ENCODE peak calls at places on chromosomes 11 and 22, in six cellular contexts. One of them, this sample, is unnamed.

GRCh38 chr11:1837171-1838076 is 1.4 kb upstream of the TNNI2 start:
- DNase-seq in upper lobe of left lung: peak; percentile 59
- DNase-seq in tibial artery: no peak
- DNase-seq in kidney: peak; percentile 86
- DNase-seq in OCI-LY7: peak; percentile 88
- DNase-seq in mammary epithelial cell: no peak
- DNase-seq in this sample: no peak

GRCh38 chr22:27630754-27631153 is 170.8 kb downstream of the MN1 start:
- DNase-seq in upper lobe of left lung: no peak
- DNase-seq in tibial artery: no peak
- DNase-seq in kidney: no peak
- DNase-seq in OCI-LY7: no peak
- DNase-seq in mammary epithelial cell: no peak
- DNase-seq in this sample: no peak

GRCh38 chr22:33842006-33842354 is 78.3 kb downstream of the LARGE1 start:
- DNase-seq in upper lobe of left lung: no peak
- DNase-seq in tibial artery: no peak
- DNase-seq in kidney: no peak
- DNase-seq in OCI-LY7: peak; percentile 78
- DNase-seq in mammary epithelial cell: no peak
- DNase-seq in this sample: no peak

GRCh38 chr11:69450064-69450856 is 31.2 kb upstream of the LINC01488 start:
- DNase-seq in upper lobe of left lung: no peak
- DNase-seq in tibial artery: no peak
- DNase-seq in kidney: peak; percentile 74
- DNase-seq in OCI-LY7: no peak
- DNase-seq in mammary epithelial cell: no peak
- DNase-seq in this sample: no peak

GRCh38 chr11:122139595-122139866 is 23.5 kb upstream of the BLID start:
- DNase-seq in upper lobe of left lung: no peak
- DNase-seq in tibial artery: no peak
- DNase-seq in kidney: no peak
- DNase-seq in OCI-LY7: no peak
- DNase-seq in mammary epithelial cell: no peak
- DNase-seq in this sample: no peak

GRCh38 chr11:69700278-69701140 is 3.3 kb downstream of the FGF19 start:
- DNase-seq in upper lobe of left lung: peak; percentile 72
- DNase-seq in tibial artery: peak; percentile 59
- DNase-seq in kidney: peak; percentile 92
- DNase-seq in OCI-LY7: no peak
- DNase-seq in mammary epithelial cell: no peak
- DNase-seq in this sample: no peak

GRCh38 chr11:62497132-62497915 is 49.3 kb downstream of the AHNAK start:
- DNase-seq in upper lobe of left lung: peak; percentile 28
- DNase-seq in tibial artery: no peak
- DNase-seq in kidney: no peak
- DNase-seq in OCI-LY7: peak; percentile 26
- DNase-seq in mammary epithelial cell: peak; percentile 84
- DNase-seq in this sample: no peak

GRCh38 chr11:79026803-79027445 is 413.9 kb downstream of the TENM4 start:
- DNase-seq in upper lobe of left lung: no peak
- DNase-seq in tibial artery: no peak
- DNase-seq in kidney: no peak
- DNase-seq in OCI-LY7: no peak
- DNase-seq in mammary epithelial cell: no peak
- DNase-seq in this sample: no peak

GRCh38 chr11:108606495-108607160 is 13.1 kb upstream of the EXPH5 start:
- DNase-seq in upper lobe of left lung: no peak
- DNase-seq in tibial artery: no peak
- DNase-seq in kidney: no peak
- DNase-seq in OCI-LY7: no peak
- DNase-seq in mammary epithelial cell: peak; percentile 71
- DNase-seq in this sample: no peak

GRCh38 chr22:30314918-30315317 is 11.8 kb downstream of the TBC1D10A start:
- DNase-seq in upper lobe of left lung: no peak
- DNase-seq in tibial artery: no peak
- DNase-seq in kidney: no peak
- DNase-seq in OCI-LY7: no peak
- DNase-seq in mammary epithelial cell: peak; percentile 75
- DNase-seq in this sample: no peak

GRCh38 chr11:9758676-9759518 is 95.0 kb downstream of the SWAP70 start:
- DNase-seq in upper lobe of left lung: peak; percentile 74
- DNase-seq in tibial artery: peak; percentile 93
- DNase-seq in kidney: peak; percentile 96
- DNase-seq in OCI-LY7: peak; percentile 76
- DNase-seq in mammary epithelial cell: peak; percentile 61
- DNase-seq in this sample: peak; percentile 88

GRCh38 chr11:69685348-69685747 is 10.2 kb upstream of the LTO1 start:
- DNase-seq in upper lobe of left lung: no peak
- DNase-seq in tibial artery: peak; percentile 38
- DNase-seq in kidney: no peak
- DNase-seq in OCI-LY7: no peak
- DNase-seq in mammary epithelial cell: no peak
- DNase-seq in this sample: no peak

GRCh38 chr22:49803667-49804375 is 23.9 kb downstream of the BRD1 start:
- DNase-seq in upper lobe of left lung: no peak
- DNase-seq in tibial artery: no peak
- DNase-seq in kidney: no peak
- DNase-seq in OCI-LY7: no peak
- DNase-seq in mammary epithelial cell: no peak
- DNase-seq in this sample: no peak
- H3K4me1 ChIP-seq in upper lobe of left lung: peaks cover 30% of the 10 kb centered on the region
- H3K4me1 ChIP-seq in tibial artery: peaks cover 6% of the 10 kb centered on the region
- H3K4me1 ChIP-seq in kidney: peaks cover 9% of the 10 kb centered on the region
- H3K4me1 ChIP-seq in OCI-LY7: no peaks in the 10 kb centered on the region
- H3K4me1 ChIP-seq in mammary epithelial cell: no peaks in the 10 kb centered on the region
- H3K4me1 ChIP-seq in this sample: no peaks in the 10 kb centered on the region

GRCh38 chr11:15653191-15653590 is 538.5 kb downstream of the INSC start:
- DNase-seq in upper lobe of left lung: no peak
- DNase-seq in tibial artery: no peak
- DNase-seq in kidney: no peak
- DNase-seq in OCI-LY7: no peak
- DNase-seq in mammary epithelial cell: no peak
- DNase-seq in this sample: no peak
- H3K4me3 ChIP-seq in upper lobe of left lung: no peak overlapping the region
- H3K4me3 ChIP-seq in tibial artery: no peak overlapping the region
- H3K4me3 ChIP-seq in kidney: no peak overlapping the region
- H3K4me3 ChIP-seq in OCI-LY7: no peak overlapping the region
- H3K4me3 ChIP-seq in mammary epithelial cell: no peak overlapping the region
- H3K4me3 ChIP-seq in this sample: no peak overlapping the region

GRCh38 chr22:50246242-50247175 is 1.7 kb upstream of the TUBGCP6 start:
- DNase-seq in upper lobe of left lung: no peak
- DNase-seq in tibial artery: no peak
- DNase-seq in kidney: no peak
- DNase-seq in OCI-LY7: no peak
- DNase-seq in mammary epithelial cell: no peak
- DNase-seq in this sample: no peak
- TF ChIP-seq CTCF in upper lobe of left lung: no peak
- TF ChIP-seq CTCF in tibial artery: no peak
- TF ChIP-seq CTCF in kidney: peak; percentile 1
- TF ChIP-seq CTCF in OCI-LY7: peak; percentile 37
- TF ChIP-seq CTCF in mammary epithelial cell: peak; percentile 15
- TF ChIP-seq CTCF in this sample: no peak

DNA sequence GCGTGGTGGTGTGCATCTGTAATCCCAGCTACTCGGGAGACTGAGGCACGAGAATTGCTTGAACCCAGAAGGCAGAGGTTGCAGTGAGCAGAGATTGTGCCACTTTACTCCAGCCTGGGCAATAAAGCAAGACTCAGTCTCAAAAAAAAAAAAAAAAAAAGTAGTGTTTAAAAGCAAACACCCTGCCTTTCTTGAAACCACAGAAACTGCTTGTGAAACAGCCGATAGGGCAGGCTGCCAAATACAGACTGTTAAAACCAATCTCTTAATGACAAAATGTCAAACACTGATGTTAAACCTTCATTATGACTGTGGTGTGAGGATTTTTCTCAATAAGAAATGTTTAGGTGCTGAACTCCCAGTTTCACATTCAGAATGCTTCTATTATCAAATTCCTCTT is 27.3 kb downstream of the MARK2 start:
- DNase-seq in upper lobe of left lung: peak; percentile 88
- DNase-seq in tibial artery: peak; percentile 71
- DNase-seq in kidney: peak; percentile 66
- DNase-seq in OCI-LY7: peak; percentile 29
- DNase-seq in mammary epithelial cell: peak; percentile 61
- DNase-seq in this sample: peak; percentile 73
- H3K4me1 ChIP-seq in upper lobe of left lung: peaks cover 82% of the 10 kb centered on the region
- H3K4me1 ChIP-seq in tibial artery: peaks cover 16% of the 10 kb centered on the region
- H3K4me1 ChIP-seq in kidney: peaks cover 22% of the 10 kb centered on the region
- H3K4me1 ChIP-seq in OCI-LY7: peaks cover 20% of the 10 kb centered on the region
- H3K4me1 ChIP-seq in mammary epithelial cell: peaks cover 23% of the 10 kb centered on the region
- H3K4me1 ChIP-seq in this sample: peaks cover 66% of the 10 kb centered on the region

GRCh38 chr22:39117585-39118191 is 20.6 kb downstream of the APOBEC3H start:
- DNase-seq in upper lobe of left lung: peak; percentile 44
- DNase-seq in tibial artery: no peak
- DNase-seq in kidney: no peak
- DNase-seq in OCI-LY7: peak; percentile 84
- DNase-seq in mammary epithelial cell: peak; percentile 42
- DNase-seq in this sample: no peak
- H3K4me3 ChIP-seq in upper lobe of left lung: no peak overlapping the region
- H3K4me3 ChIP-seq in tibial artery: no peak overlapping the region
- H3K4me3 ChIP-seq in kidney: no peak overlapping the region
- H3K4me3 ChIP-seq in OCI-LY7: peak overlapping the region; percentile 43
- H3K4me3 ChIP-seq in mammary epithelial cell: no peak overlapping the region
- H3K4me3 ChIP-seq in this sample: no peak overlapping the region

GRCh38 chr22:43008921-43009320 is 6.0 kb downstream of the PACSIN2 start:
- DNase-seq in upper lobe of left lung: no peak
- DNase-seq in tibial artery: no peak
- DNase-seq in kidney: no peak
- DNase-seq in OCI-LY7: no peak
- DNase-seq in mammary epithelial cell: no peak
- DNase-seq in this sample: no peak

GRCh38 chr22:43013355-43014061 is 1.4 kb downstream of the PACSIN2 start:
- DNase-seq in upper lobe of left lung: no peak
- DNase-seq in tibial artery: no peak
- DNase-seq in kidney: no peak
- DNase-seq in OCI-LY7: peak; percentile 25
- DNase-seq in mammary epithelial cell: peak; percentile 56
- DNase-seq in this sample: no peak

GRCh38 chr22:43012390-43012789 is 2.6 kb downstream of the PACSIN2 start:
- DNase-seq in upper lobe of left lung: no peak
- DNase-seq in tibial artery: no peak
- DNase-seq in kidney: no peak
- DNase-seq in OCI-LY7: no peak
- DNase-seq in mammary epithelial cell: no peak
- DNase-seq in this sample: no peak

GRCh38 chr22:43009444-43009843 is 5.5 kb downstream of the PACSIN2 start:
- DNase-seq in upper lobe of left lung: no peak
- DNase-seq in tibial artery: no peak
- DNase-seq in kidney: no peak
- DNase-seq in OCI-LY7: no peak
- DNase-seq in mammary epithelial cell: no peak
- DNase-seq in this sample: no peak

DNA sequence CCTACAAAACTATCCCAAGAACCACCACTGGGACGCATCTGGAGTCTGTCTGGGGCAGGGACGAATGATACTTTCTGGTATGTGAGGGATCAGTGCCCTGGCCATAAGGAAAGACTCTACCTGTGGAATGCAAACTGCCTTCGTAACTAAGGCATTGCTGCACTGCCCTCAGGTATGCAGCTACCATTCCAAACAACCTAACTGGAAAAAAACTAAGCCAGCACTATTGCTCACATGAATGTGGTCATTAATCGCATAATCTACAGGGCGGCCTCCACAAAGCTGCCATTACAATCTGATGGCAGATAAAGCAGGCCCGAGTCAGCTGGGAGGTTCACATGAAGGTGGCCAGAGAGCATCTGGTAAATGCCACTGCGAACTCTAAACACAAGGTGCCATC is 3.9 kb downstream of the PACSIN2 start:
- DNase-seq in upper lobe of left lung: no peak
- DNase-seq in tibial artery: no peak
- DNase-seq in kidney: no peak
- DNase-seq in OCI-LY7: no peak
- DNase-seq in mammary epithelial cell: no peak
- DNase-seq in this sample: no peak
- TF ChIP-seq CTCF in upper lobe of left lung: no peak
- TF ChIP-seq CTCF in tibial artery: no peak
- TF ChIP-seq CTCF in kidney: no peak
- TF ChIP-seq CTCF in OCI-LY7: no peak
- TF ChIP-seq CTCF in mammary epithelial cell: no peak
- TF ChIP-seq CTCF in this sample: no peak

GRCh38 chr22:25395468-25395867 is 169.0 kb upstream of the GRK3 start:
- DNase-seq in upper lobe of left lung: no peak
- DNase-seq in tibial artery: no peak
- DNase-seq in kidney: peak; percentile 69
- DNase-seq in OCI-LY7: no peak
- DNase-seq in mammary epithelial cell: no peak
- DNase-seq in this sample: no peak
- H3K4me1 ChIP-seq in upper lobe of left lung: peaks cover 22% of the 10 kb centered on the region
- H3K4me1 ChIP-seq in tibial artery: no peaks in the 10 kb centered on the region
- H3K4me1 ChIP-seq in kidney: peaks cover 8% of the 10 kb centered on the region
- H3K4me1 ChIP-seq in OCI-LY7: peaks cover 16% of the 10 kb centered on the region
- H3K4me1 ChIP-seq in mammary epithelial cell: peaks cover 1% of the 10 kb centered on the region
- H3K4me1 ChIP-seq in this sample: no peaks in the 10 kb centered on the region

DNA sequence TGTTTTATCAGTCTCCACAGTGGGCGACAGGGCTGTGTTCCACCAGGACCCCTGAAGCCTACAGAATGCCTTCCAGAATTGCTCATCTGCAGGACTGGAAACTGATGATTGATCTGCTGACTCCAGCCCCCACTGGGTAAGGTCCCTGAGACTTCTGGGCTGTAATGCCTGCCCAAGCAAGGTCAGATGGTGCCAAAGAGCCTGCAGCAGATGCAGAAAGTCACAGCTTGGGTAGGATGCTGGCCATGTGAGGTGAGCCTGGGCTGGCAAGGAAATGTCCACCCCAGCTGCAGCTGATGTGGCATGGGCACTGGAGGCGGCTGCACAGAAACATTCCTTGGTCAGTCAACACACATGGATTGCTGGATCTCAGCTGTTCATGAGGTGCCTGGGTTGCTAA is 30.9 kb downstream of the LRRC32 start:
- DNase-seq in upper lobe of left lung: no peak
- DNase-seq in tibial artery: no peak
- DNase-seq in kidney: no peak
- DNase-seq in OCI-LY7: no peak
- DNase-seq in mammary epithelial cell: no peak
- DNase-seq in this sample: no peak
- H3K4me3 ChIP-seq in upper lobe of left lung: no peak overlapping the region
- H3K4me3 ChIP-seq in tibial artery: no peak overlapping the region
- H3K4me3 ChIP-seq in kidney: no peak overlapping the region
- H3K4me3 ChIP-seq in OCI-LY7: no peak overlapping the region
- H3K4me3 ChIP-seq in mammary epithelial cell: no peak overlapping the region
- H3K4me3 ChIP-seq in this sample: no peak overlapping the region

This sample was measured in right atrium auricular region.